ENCODE peak calls at places on chromosomes 12 and 14, in ten cellular contexts. W, H, I, Z, R, G, N, D, C and O are unnamed samples. For H3K36me3 and H3K27me3, the result is how much of the 10 kb centered on the place peaks cover.

GRCh38 chr12:71415336-71416231 is 24.0 kb upstream of the LGR5 start:
- DNase-seq in W (no peak), H (peak), I (peak), Z (no peak), R (peak), G (peak), N (peak), D (no peak), C (no peak), O (peak)

GRCh38 chr12:3636328-3636727 is 116.6 kb downstream of the CRACR2A start:
- DNase-seq in W (no peak), H (no peak), I (no peak), Z (no peak), R (no peak), G (no peak), N (no peak), D (no peak), C (no peak), O (no peak)

GRCh38 chr12:70180140-70180539 is 63.1 kb upstream of the CNOT2 start:
- DNase-seq in W (no peak), H (no peak), I (no peak), Z (no peak), R (no peak), G (no peak), N (no peak), D (no peak), C (no peak), O (no peak)

GRCh38 chr14:22978873-22979671 is 3.3 kb downstream of the AJUBA start:
- DNase-seq in W (no peak), H (peak), I (no peak), Z (no peak), R (no peak), G (peak), N (no peak), D (no peak), C (no peak), O (no peak)

GRCh38 chr12:73892181-73892580 is 645.5 kb upstream of the ATXN7L3B start:
- DNase-seq in W (no peak), H (peak), I (no peak), Z (no peak), R (no peak), G (peak), N (no peak), D (no peak), C (no peak), O (no peak)

GRCh38 chr12:42094277-42094676 is 50.4 kb downstream of the GXYLT1 start:
- DNase-seq in W (no peak), H (peak), I (peak), Z (no peak), R (no peak), G (peak), N (no peak), D (no peak), C (no peak), O (no peak)

GRCh38 chr12:67714648-67715047 is 66.1 kb downstream of the DYRK2 start:
- DNase-seq in W (no peak), H (peak), I (no peak), Z (no peak), R (no peak), G (no peak), N (no peak), D (no peak), C (no peak), O (no peak)

GRCh38 chr14:56117765-56118610 is at the start of gene PELI2:
- DNase-seq in W (peak), H (peak), I (peak), Z (peak), R (peak), G (peak), N (peak), D (peak), C (peak), O (peak)

GRCh38 chr12:68932123-68932700 is 759 bp downstream of the CPM start:
- DNase-seq in W (no peak), H (peak), I (no peak), Z (no peak), R (no peak), G (no peak), N (no peak), D (no peak), C (no peak), O (no peak)

GRCh38 chr14:23936084-23936829 is 17.3 kb upstream of the DHRS4 start:
- DNase-seq in W (no peak), H (no peak), I (no peak), Z (no peak), R (peak), G (no peak), N (no peak), D (no peak), C (no peak), O (peak)

GRCh38 chr14:90858511-90858910 is 42.3 kb upstream of the TTC7B start:
- DNase-seq in W (no peak), H (no peak), I (no peak), Z (no peak), R (no peak), G (no peak), N (no peak), D (no peak), C (no peak), O (no peak)

GRCh38 chr12:120489018-120489417 is 6.9 kb upstream of the DYNLL1 start:
- DNase-seq in W (no peak), H (peak), I (no peak), Z (no peak), R (no peak), G (no peak), N (no peak), D (no peak), C (no peak), O (no peak)

GRCh38 chr12:31274520-31275300 is 51.2 kb downstream of the SINHCAF start:
- DNase-seq in W (no peak), H (no peak), I (no peak), Z (no peak), R (no peak), G (no peak), N (no peak), D (no peak), C (no peak), O (no peak)

GRCh38 chr14:64702493-64703392 is 1.5 kb upstream of the PLEKHG3 start:
- DNase-seq in W (no peak), H (peak), I (no peak), Z (no peak), R (no peak), G (peak), N (no peak), D (no peak), C (no peak), O (peak)

GRCh38 chr14:99687284-99688209 is 3.4 kb downstream of the CYP46A1 start:
- DNase-seq in W (no peak), H (peak), I (no peak), Z (no peak), R (peak), G (no peak), N (no peak), D (no peak), C (no peak), O (peak)

GRCh38 chr14:37027188-37027824 is 145.1 kb downstream of the SLC25A21 start:
- DNase-seq in W (no peak), H (no peak), I (no peak), Z (no peak), R (no peak), G (no peak), N (no peak), D (no peak), C (no peak), O (no peak)

GRCh38 chr12:57553343-57554202 is 3.7 kb downstream of the KIF5A start:
- DNase-seq in W (no peak), H (no peak), I (no peak), Z (no peak), R (no peak), G (no peak), N (peak), D (no peak), C (no peak), O (no peak)

GRCh38 chr12:132163041-132163910 is 19.0 kb downstream of the NOC4L start:
- DNase-seq in W (peak), H (peak), I (no peak), Z (no peak), R (no peak), G (no peak), N (no peak), D (peak), C (no peak), O (no peak)

GRCh38 chr12:132165584-132165983 is 21.3 kb downstream of the NOC4L start:
- DNase-seq in W (no peak), H (no peak), I (no peak), Z (no peak), R (no peak), G (no peak), N (no peak), D (no peak), C (no peak), O (no peak)

GRCh38 chr12:132164426-132164825 is 20.2 kb downstream of the NOC4L start:
- DNase-seq in W (no peak), H (no peak), I (no peak), Z (no peak), R (no peak), G (no peak), N (no peak), D (no peak), C (no peak), O (no peak)

GRCh38 chr12:132162508-132163031 is 18.3 kb downstream of the NOC4L start:
- DNase-seq in W (peak), H (peak), I (no peak), Z (no peak), R (no peak), G (no peak), N (peak), D (no peak), C (peak), O (no peak)

GRCh38 chr12:132163911-132164288 is 19.6 kb downstream of the NOC4L start:
- DNase-seq in W (peak), H (no peak), I (no peak), Z (no peak), R (no peak), G (no peak), N (peak), D (no peak), C (no peak), O (no peak)
- TF ChIP-seq CTCF in W (no peak), H (peak), I (peak), Z (no peak), R (no peak), G (no peak), N (peak), D (no peak), C (no peak), O (no peak)

DNA sequence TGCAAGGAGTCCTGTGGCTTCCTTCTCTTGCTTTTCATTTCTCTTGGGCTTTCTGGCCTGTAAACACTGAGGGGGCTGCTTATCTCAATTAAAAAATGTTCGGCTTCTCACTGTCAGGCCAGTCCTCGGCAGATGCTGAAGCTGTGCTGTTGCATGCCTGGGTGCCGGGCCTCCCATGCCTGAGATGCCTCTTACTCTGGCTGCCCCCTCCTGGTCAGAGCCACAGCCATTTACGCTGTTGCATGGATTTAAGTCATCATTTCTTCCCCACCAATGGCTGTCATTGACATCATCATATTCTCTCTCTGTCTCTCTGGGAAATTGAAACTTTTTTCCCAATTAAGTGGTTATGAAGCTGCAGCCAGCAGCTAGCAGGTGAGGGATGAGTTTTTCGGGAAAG is 53.7 kb downstream of the FOXN4 start:
- DNase-seq in W (no peak), H (peak), I (no peak), Z (no peak), R (peak), G (no peak), N (no peak), D (no peak), C (peak), O (peak)
- H3K36me3 ChIP-seq in W (under half), H (under half), I (under half), Z (half or more), R (under half), G (under half), N (under half), D (half or more), C (under half), O (under half)

GRCh38 chr12:94146166-94146565 is 2.2 kb upstream of the PLXNC1 start:
- DNase-seq in W (no peak), H (no peak), I (no peak), Z (no peak), R (no peak), G (no peak), N (no peak), D (no peak), C (no peak), O (no peak)
- H3K27me3 ChIP-seq in W (half or more), H (half or more), I (under half), Z (under half), R (under half), G (under half), N (under half), D (under half), C (under half), O (under half)

GRCh38 chr14:92649934-92650545 is 98.4 kb downstream of the LGMN start:
- DNase-seq in W (peak), H (peak), I (no peak), Z (peak), R (no peak), G (no peak), N (no peak), D (peak), C (peak), O (peak)
- TF ChIP-seq CTCF in W (no peak), H (no peak), I (no peak), Z (no peak), R (no peak), G (no peak), N (no peak), D (no peak), C (no peak), O (no peak)